ENCODE peak calls at places on chromosomes 11 and 22, in four cellular contexts. One of them, this sample, is unnamed.
A peak's percentile ranks its signal among the peaks of the same experiment; 100 is the strongest.

GRCh38 chr11:75773595-75774353 is 5.2 kb downstream of the DGAT2 start:
- DNase-seq in colonic mucosa: no peak
- DNase-seq in tibial artery: no peak
- DNase-seq in A673: no peak
- DNase-seq in this sample: peak; percentile 35

GRCh38 chr11:75428301-75428724 is 4.7 kb downstream of the KLHL35 start:
- DNase-seq in colonic mucosa: peak; percentile 89
- DNase-seq in tibial artery: peak; percentile 96
- DNase-seq in A673: peak; percentile 99
- DNase-seq in this sample: peak; percentile 89

GRCh38 chr11:84963240-84963639 is 663.9 kb downstream of the DLG2 start:
- DNase-seq in colonic mucosa: no peak
- DNase-seq in tibial artery: no peak
- DNase-seq in A673: no peak
- DNase-seq in this sample: no peak

GRCh38 chr11:7501894-7502293 is 11.9 kb upstream of the PPFIBP2 start:
- DNase-seq in colonic mucosa: no peak
- DNase-seq in tibial artery: no peak
- DNase-seq in A673: no peak
- DNase-seq in this sample: no peak

GRCh38 chr11:109590782-109591181 is 168.8 kb downstream of the C11orf87 start:
- DNase-seq in colonic mucosa: no peak
- DNase-seq in tibial artery: no peak
- DNase-seq in A673: no peak
- DNase-seq in this sample: peak; percentile 32

GRCh38 chr11:11567862-11568650 is 53.7 kb downstream of the GALNT18 start:
- DNase-seq in colonic mucosa: no peak
- DNase-seq in tibial artery: no peak
- DNase-seq in A673: no peak
- DNase-seq in this sample: peak; percentile 71

GRCh38 chr11:86811637-86812321 is 11.4 kb downstream of the PRSS23 start:
- DNase-seq in colonic mucosa: no peak
- DNase-seq in tibial artery: no peak
- DNase-seq in A673: peak; percentile 75
- DNase-seq in this sample: peak; percentile 80

GRCh38 chr11:107576497-107577086 is 11.1 kb upstream of the ALKBH8 start:
- DNase-seq in colonic mucosa: peak; percentile 37
- DNase-seq in tibial artery: peak; percentile 46
- DNase-seq in A673: peak; percentile 70
- DNase-seq in this sample: peak; percentile 49

GRCh38 chr11:119149371-119150275 is 771 bp downstream of the ABCG4 start:
- DNase-seq in colonic mucosa: no peak
- DNase-seq in tibial artery: no peak
- DNase-seq in A673: peak; percentile 58
- DNase-seq in this sample: no peak

GRCh38 chr11:87352759-87353707 is 315.3 kb downstream of the TMEM135 start:
- DNase-seq in colonic mucosa: peak; percentile 85
- DNase-seq in tibial artery: peak; percentile 77
- DNase-seq in A673: peak; percentile 92
- DNase-seq in this sample: peak; percentile 89

GRCh38 chr11:84947970-84948600 is 679.1 kb downstream of the DLG2 start:
- DNase-seq in colonic mucosa: no peak
- DNase-seq in tibial artery: no peak
- DNase-seq in A673: peak; percentile 22
- DNase-seq in this sample: peak; percentile 39

GRCh38 chr11:36131719-36132349 is 157.4 kb downstream of the COMMD9 start:
- DNase-seq in colonic mucosa: peak; percentile 27
- DNase-seq in tibial artery: peak; percentile 65
- DNase-seq in A673: peak; percentile 77
- DNase-seq in this sample: peak; percentile 44

GRCh38 chr11:125408281-125408680 is 87.8 kb downstream of the FEZ1 start:
- DNase-seq in colonic mucosa: no peak
- DNase-seq in tibial artery: no peak
- DNase-seq in A673: no peak
- DNase-seq in this sample: no peak

GRCh38 chr11:108965602-108966001 is 300.7 kb downstream of the DDX10 start:
- DNase-seq in colonic mucosa: no peak
- DNase-seq in tibial artery: no peak
- DNase-seq in A673: no peak
- DNase-seq in this sample: peak; percentile 65

GRCh38 chr11:65121447-65121864 is 478 bp downstream of the FAU start:
- DNase-seq in colonic mucosa: no peak
- DNase-seq in tibial artery: no peak
- DNase-seq in A673: no peak
- DNase-seq in this sample: no peak

GRCh38 chr11:131910491-131911387 is 540.3 kb downstream of the NTM start:
- DNase-seq in colonic mucosa: no peak
- DNase-seq in tibial artery: peak; percentile 44
- DNase-seq in A673: peak; percentile 56
- DNase-seq in this sample: peak; percentile 55

GRCh38 chr11:111978028-111978771 is 41.1 kb downstream of the DIXDC1 start:
- DNase-seq in colonic mucosa: peak; percentile 36
- DNase-seq in tibial artery: peak; percentile 85
- DNase-seq in A673: peak; percentile 81
- DNase-seq in this sample: peak; percentile 77

GRCh38 chr11:28107331-28107725 is 628 bp downstream of the KIF18A start:
- DNase-seq in colonic mucosa: no peak
- DNase-seq in tibial artery: no peak
- DNase-seq in A673: no peak
- DNase-seq in this sample: peak; percentile 24

GRCh38 chr22:42869888-42870480 is 12.9 kb upstream of the ARFGAP3 start:
- DNase-seq in colonic mucosa: no peak
- DNase-seq in tibial artery: no peak
- DNase-seq in A673: no peak
- DNase-seq in this sample: no peak

GRCh38 chr22:20488946-20489345 is 6.6 kb downstream of the KLHL22 start:
- DNase-seq in colonic mucosa: no peak
- DNase-seq in tibial artery: no peak
- DNase-seq in A673: no peak
- DNase-seq in this sample: no peak

GRCh38 chr22:46453006-46453828 is 84.2 kb downstream of the CELSR1 start:
- DNase-seq in colonic mucosa: no peak
- DNase-seq in tibial artery: no peak
- DNase-seq in A673: no peak
- DNase-seq in this sample: peak; percentile 90

GRCh38 chr11:87141980-87142514 is 104.3 kb downstream of the TMEM135 start:
- DNase-seq in colonic mucosa: no peak
- DNase-seq in tibial artery: no peak
- DNase-seq in A673: no peak
- DNase-seq in this sample: no peak

GRCh38 chr11:86511086-86511551 is 136.4 kb downstream of the CCDC81 start:
- DNase-seq in colonic mucosa: peak; percentile 35
- DNase-seq in tibial artery: no peak
- DNase-seq in A673: no peak
- DNase-seq in this sample: peak; percentile 59

GRCh38 chr11:71283960-71284359 is 31.6 kb upstream of the SHANK2 start:
- DNase-seq in colonic mucosa: peak; percentile 96
- DNase-seq in tibial artery: no peak
- DNase-seq in A673: no peak
- DNase-seq in this sample: peak; percentile 88

GRCh38 chr11:45930031-45930794 is 7.8 kb downstream of the LARGE2 start:
- DNase-seq in colonic mucosa: peak; percentile 74
- DNase-seq in tibial artery: no peak
- DNase-seq in A673: no peak
- DNase-seq in this sample: peak; percentile 59

GRCh38 chr11:45021692-45022130 is 71.0 kb upstream of the TP53I11 start:
- DNase-seq in colonic mucosa: peak; percentile 49
- DNase-seq in tibial artery: peak; percentile 89
- DNase-seq in A673: peak; percentile 33
- DNase-seq in this sample: no peak

GRCh38 chr11:117520201-117520600 is 192.5 kb downstream of the CEP164 start:
- DNase-seq in colonic mucosa: no peak
- DNase-seq in tibial artery: no peak
- DNase-seq in A673: no peak
- DNase-seq in this sample: no peak

GRCh38 chr11:68960299-68961071 is 20.3 kb downstream of the MRGPRD start:
- DNase-seq in colonic mucosa: no peak
- DNase-seq in tibial artery: no peak
- DNase-seq in A673: no peak
- DNase-seq in this sample: no peak

GRCh38 chr11:33207408-33207985 is 46.2 kb upstream of the CSTF3 start:
- DNase-seq in colonic mucosa: no peak
- DNase-seq in tibial artery: no peak
- DNase-seq in A673: no peak
- DNase-seq in this sample: no peak

GRCh38 chr11:105821366-105821765 is 200.7 kb downstream of the MSANTD4 start:
- DNase-seq in colonic mucosa: peak; percentile 18
- DNase-seq in tibial artery: no peak
- DNase-seq in A673: peak; percentile 31
- DNase-seq in this sample: no peak

GRCh38 chr22:29520851-29521250 is 32.7 kb downstream of the THOC5 start:
- DNase-seq in colonic mucosa: no peak
- DNase-seq in tibial artery: no peak
- DNase-seq in A673: no peak
- DNase-seq in this sample: peak; percentile 60

GRCh38 chr11:1573847-1574255 is 1.8 kb upstream of the DUSP8 start:
- DNase-seq in colonic mucosa: no peak
- DNase-seq in tibial artery: peak; percentile 22
- DNase-seq in A673: no peak
- DNase-seq in this sample: peak; percentile 15

GRCh38 chr11:65826972-65827773 is 6.6 kb upstream of the SNX32 start:
- DNase-seq in colonic mucosa: no peak
- DNase-seq in tibial artery: no peak
- DNase-seq in A673: no peak
- DNase-seq in this sample: no peak

GRCh38 chr22:49331878-49332277 is 495.8 kb downstream of the BRD1 start:
- DNase-seq in colonic mucosa: no peak
- DNase-seq in tibial artery: no peak
- DNase-seq in A673: no peak
- DNase-seq in this sample: no peak

GRCh38 chr11:46497498-46497897 is 96.3 kb downstream of the AMBRA1 start:
- DNase-seq in colonic mucosa: no peak
- DNase-seq in tibial artery: no peak
- DNase-seq in A673: no peak
- DNase-seq in this sample: no peak

GRCh38 chr11:74257934-74258553 is 53.4 kb downstream of the P4HA3 start:
- DNase-seq in colonic mucosa: peak; percentile 38
- DNase-seq in tibial artery: peak; percentile 66
- DNase-seq in A673: no peak
- DNase-seq in this sample: peak; percentile 55

DNA sequence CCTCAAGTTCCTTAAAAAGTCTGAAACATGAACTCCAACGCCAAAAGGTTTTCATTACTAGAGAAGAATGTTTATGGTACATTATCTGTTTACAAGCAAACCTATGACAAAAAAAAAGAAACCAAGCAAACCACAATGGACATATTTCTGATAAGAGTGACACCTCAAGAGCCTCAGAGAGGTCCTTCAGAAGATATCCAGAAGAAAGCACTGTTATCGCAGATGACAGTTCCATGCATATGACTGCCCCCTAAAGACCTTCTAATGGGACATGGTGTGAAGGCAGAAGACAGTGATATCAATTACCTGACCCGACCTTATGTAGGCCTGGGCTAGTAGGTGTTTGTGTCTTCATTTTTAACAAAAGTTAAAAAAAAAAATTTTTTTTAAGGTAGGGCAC is 3.1 kb downstream of the HDHD5 start:
- DNase-seq in colonic mucosa: no peak
- DNase-seq in tibial artery: no peak
- DNase-seq in A673: no peak
- DNase-seq in this sample: no peak
- H3K4me3 ChIP-seq in colonic mucosa: no peak overlapping the region
- H3K4me3 ChIP-seq in tibial artery: no peak overlapping the region
- H3K4me3 ChIP-seq in A673: no peak overlapping the region
- H3K4me3 ChIP-seq in this sample: no peak overlapping the region

DNA sequence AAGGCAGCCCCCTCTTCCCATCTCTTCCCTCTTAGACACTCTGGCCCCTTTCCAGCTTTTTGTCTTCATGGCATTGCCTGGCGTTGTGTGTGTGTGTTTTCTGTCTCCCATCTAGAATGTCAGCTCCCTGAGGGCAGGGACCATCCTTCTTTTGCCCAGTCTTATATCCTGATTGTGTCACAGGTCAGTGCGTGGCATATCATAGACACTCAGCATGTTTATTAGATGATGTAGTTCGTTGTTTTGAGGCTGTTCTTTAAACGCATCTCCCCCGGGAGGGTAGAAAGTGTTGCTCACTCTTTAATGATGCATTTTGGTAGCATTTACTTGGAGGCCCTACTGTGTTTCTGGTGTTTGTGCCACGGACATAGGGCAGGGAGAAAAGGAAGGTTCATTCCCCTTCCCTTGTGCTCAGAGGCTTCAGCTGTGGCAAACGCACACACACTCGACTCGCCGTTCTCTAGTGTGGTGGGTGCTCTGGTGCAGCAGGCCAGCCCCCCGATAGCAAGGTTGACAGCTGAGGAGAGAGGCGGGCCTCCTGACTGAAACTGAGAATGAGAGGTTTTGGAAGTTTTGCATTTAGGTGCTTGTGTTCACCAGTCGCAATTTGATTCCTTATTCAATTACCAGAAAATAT is 60.2 kb downstream of the TNRC6B start:
- DNase-seq in colonic mucosa: no peak
- DNase-seq in tibial artery: no peak
- DNase-seq in A673: no peak
- DNase-seq in this sample: no peak
- H3K4me3 ChIP-seq in colonic mucosa: no peak overlapping the region
- H3K4me3 ChIP-seq in tibial artery: no peak overlapping the region
- H3K4me3 ChIP-seq in A673: no peak overlapping the region
- H3K4me3 ChIP-seq in this sample: no peak overlapping the region

DNA sequence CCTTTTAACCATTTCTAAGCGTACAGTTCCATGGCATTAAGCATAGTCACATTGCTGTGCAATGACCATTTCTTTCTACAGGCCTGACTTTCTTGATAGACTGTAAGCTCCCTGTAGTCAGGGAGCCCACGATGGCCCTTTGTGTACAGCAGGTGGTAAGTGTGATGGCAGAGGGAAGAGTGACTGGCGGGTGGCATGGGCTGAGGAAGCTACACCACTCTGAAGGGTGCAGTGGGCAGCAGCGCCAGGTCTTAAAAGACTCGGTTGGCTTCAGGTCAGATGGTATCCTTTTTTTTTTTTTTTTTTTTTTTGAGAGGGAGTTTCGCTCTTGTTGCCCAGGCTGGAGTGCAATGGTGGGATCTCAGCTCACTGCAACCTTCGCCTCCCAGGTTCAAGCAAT is 1.6 kb downstream of the PPM1F start:
- DNase-seq in colonic mucosa: no peak
- DNase-seq in tibial artery: no peak
- DNase-seq in A673: no peak
- DNase-seq in this sample: no peak
- H3K4me3 ChIP-seq in colonic mucosa: no peak overlapping the region
- H3K4me3 ChIP-seq in tibial artery: no peak overlapping the region
- H3K4me3 ChIP-seq in A673: no peak overlapping the region
- H3K4me3 ChIP-seq in this sample: no peak overlapping the region

GRCh38 chr11:67371199-67371548 is 2.2 kb downstream of the CLCF1 start:
- DNase-seq in colonic mucosa: no peak
- DNase-seq in tibial artery: no peak
- DNase-seq in A673: no peak
- DNase-seq in this sample: no peak

GRCh38 chr11:67372993-67373915 is at the start of gene CLCF1:
- DNase-seq in colonic mucosa: peak; percentile 71
- DNase-seq in tibial artery: peak; percentile 78
- DNase-seq in A673: no peak
- DNase-seq in this sample: peak; percentile 58

GRCh38 chr11:67372232-67372992 is 986 bp downstream of the CLCF1 start:
- DNase-seq in colonic mucosa: no peak
- DNase-seq in tibial artery: no peak
- DNase-seq in A673: no peak
- DNase-seq in this sample: no peak

GRCh38 chr11:67370351-67371076 is 2.9 kb downstream of the CLCF1 start:
- DNase-seq in colonic mucosa: no peak
- DNase-seq in tibial artery: no peak
- DNase-seq in A673: no peak
- DNase-seq in this sample: no peak

GRCh38 chr11:67371549-67372231 is 1.7 kb downstream of the CLCF1 start:
- DNase-seq in colonic mucosa: peak; percentile 57
- DNase-seq in tibial artery: no peak
- DNase-seq in A673: peak; percentile 63
- DNase-seq in this sample: peak; percentile 58
- H3K4me3 ChIP-seq in colonic mucosa: peak overlapping the region; percentile 75
- H3K4me3 ChIP-seq in tibial artery: peak overlapping the region; percentile 70
- H3K4me3 ChIP-seq in A673: peak overlapping the region; percentile 74
- H3K4me3 ChIP-seq in this sample: no peak overlapping the region

This sample was measured in epithelial cell of esophagus.